ENCODE peak calls at places on chromosomes 2 and 18, in four cellular contexts. N is dorsolateral prefrontal cortex, M is tibial nerve, P is HCT116. Y is an unnamed sample.

GRCh38 chr18:54530285-54530684 is 60.8 kb upstream of the DYNAP start:
- DNase-seq in P (no peak), M (no peak), N (no peak), Y (no peak)

GRCh38 chr18:60413944-60414547 is 41.5 kb upstream of the MC4R start:
- DNase-seq in N (no peak), P (peak), M (no peak), Y (peak)

GRCh38 chr2:75528221-75528977 is 32.3 kb downstream of the EVA1A start:
- DNase-seq in N (no peak), P (no peak), M (no peak), Y (no peak)

GRCh38 chr2:159713691-159714585 is 1.6 kb downstream of the MARCHF7 start:
- DNase-seq in P (no peak), N (no peak), M (no peak), Y (no peak)

GRCh38 chr2:178484245-178485041 is 4.2 kb downstream of the PLEKHA3 start:
- DNase-seq in N (peak), M (no peak), P (no peak), Y (no peak)

GRCh38 chr18:2686349-2686968 is 30.9 kb downstream of the SMCHD1 start:
- DNase-seq in M (no peak), P (no peak), N (no peak), Y (no peak)

GRCh38 chr2:228600265-228600664 is 418.8 kb upstream of the SPHKAP start:
- DNase-seq in M (no peak), P (no peak), N (no peak), Y (no peak)

GRCh38 chr18:74790451-74790850 is 192.8 kb downstream of the ZNF407 start:
- DNase-seq in P (no peak), N (no peak), M (no peak), Y (no peak)

GRCh38 chr18:25516747-25517498 is 165.0 kb upstream of the ZNF521 start:
- DNase-seq in N (no peak), M (no peak), P (no peak), Y (no peak)

GRCh38 chr2:58871469-58872142 is 630.5 kb upstream of the FANCL start:
- DNase-seq in N (no peak), P (no peak), M (no peak), Y (no peak)

GRCh38 chr2:96245609-96246390 is 20.0 kb downstream of the TMEM127 start:
- DNase-seq in P (no peak), N (no peak), M (no peak), Y (no peak)
- TF ChIP-seq CTCF in P (no peak), N (no peak), M (no peak), Y (no peak)

GRCh38 chr18:31424383-31424988 is 23.1 kb upstream of the DSG3 start:
- DNase-seq in N (no peak), M (no peak), P (peak), Y (peak)
- TF ChIP-seq CTCF in N (no peak), M (no peak), P (peak), Y (peak)

GRCh38 chr2:173397539-173397938 is 42.9 kb downstream of the CDCA7 start:
- DNase-seq in N (no peak), P (peak), M (no peak), Y (no peak)
- TF ChIP-seq CTCF in N (no peak), P (peak), M (no peak), Y (no peak)

DNA sequence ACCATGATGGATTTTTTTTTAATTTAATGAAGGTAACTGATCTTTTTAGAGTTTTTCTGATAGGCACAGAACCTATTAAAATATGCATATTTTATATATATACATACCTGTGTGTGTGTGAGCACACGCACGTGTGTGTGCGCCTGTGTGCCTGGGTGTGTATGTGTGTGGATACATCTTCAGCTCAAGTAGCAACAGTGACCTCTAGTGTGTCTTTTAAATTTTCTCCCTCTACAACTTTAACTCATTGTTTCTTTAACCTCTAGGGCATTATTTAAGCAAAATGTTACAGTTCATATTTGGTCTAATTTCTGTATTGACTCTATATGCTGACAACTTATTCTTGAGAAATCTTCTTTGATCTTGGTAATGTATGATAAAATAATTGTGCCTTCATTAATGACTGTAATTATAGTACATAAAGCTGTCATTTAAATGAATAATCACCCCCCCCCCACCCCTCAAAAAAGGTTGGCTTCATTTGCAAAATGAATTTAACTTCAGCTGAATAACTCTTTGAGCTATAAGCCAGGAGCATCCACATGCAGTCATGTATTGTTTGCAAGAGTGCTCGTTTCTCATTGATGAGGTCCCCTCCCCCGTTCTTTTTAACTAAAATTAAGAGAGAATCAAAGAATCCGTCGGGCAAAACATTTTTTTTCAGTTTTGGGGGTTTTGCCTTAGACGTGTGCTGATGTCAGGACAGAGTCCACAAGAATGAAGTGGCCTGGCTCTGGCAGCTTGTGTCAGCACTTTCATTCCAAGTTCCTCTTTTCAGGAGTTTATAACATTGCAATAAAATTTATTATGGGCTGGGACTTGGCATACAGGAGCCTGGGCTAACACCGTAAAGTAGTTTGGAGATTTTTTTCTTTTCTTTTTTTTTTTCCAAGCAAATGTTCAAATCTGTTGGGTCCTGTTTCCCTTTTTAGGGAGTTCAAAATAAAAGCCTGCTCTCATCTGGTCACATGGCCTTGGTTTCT is 80.0 kb downstream of the ETAA1 start:
- DNase-seq in P (peak), M (no peak), N (no peak), Y (no peak)
- TF ChIP-seq CTCF in P (peak), M (peak), N (peak), Y (no peak)

GRCh38 chr2:203379156-203379555 is 51.0 kb downstream of the ABI2 start:
- DNase-seq in P (no peak), M (no peak), N (no peak), Y (no peak)

GRCh38 chr2:203376173-203376572 is 48.0 kb downstream of the ABI2 start:
- DNase-seq in M (no peak), N (no peak), P (no peak), Y (no peak)
- TF ChIP-seq CTCF in M (no peak), N (peak), P (peak), Y (no peak)

DNA sequence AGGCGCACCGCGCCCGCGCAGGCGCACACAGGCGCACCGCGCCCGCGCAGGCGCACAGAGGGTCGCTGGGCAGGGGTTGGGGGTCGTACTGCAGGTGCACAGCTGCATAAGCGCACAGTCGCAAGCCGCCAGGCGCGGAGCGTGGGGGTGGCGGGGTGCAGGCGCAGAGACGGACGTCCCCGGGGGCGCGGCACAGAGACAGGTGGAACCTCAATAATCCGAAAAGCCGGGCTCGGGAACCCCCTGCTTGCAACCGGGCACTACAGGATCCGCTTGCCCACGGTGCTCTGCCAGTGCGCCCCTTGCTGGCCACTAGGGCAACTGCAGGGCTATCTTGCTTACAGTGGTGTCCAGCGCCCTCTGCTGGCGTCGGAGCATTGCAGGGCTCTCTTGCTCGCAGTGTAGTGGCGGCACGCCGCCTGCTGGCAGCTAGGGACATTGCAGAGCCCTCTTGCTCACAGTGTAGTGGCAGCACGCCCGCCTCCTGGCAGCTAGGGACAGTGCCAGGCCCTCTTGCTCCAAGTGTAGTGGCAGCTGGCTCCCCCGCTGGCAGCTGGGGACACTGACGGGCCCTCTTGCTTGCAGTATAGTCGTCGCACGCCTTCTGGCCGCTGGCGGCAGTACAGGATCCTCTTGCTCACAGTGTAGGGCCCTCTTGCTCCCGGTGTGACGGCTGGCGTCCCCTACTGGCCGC is 34.9 kb downstream of the FAM110C start:
- DNase-seq in M (no peak), P (peak), N (no peak), Y (peak)
- TF ChIP-seq CTCF in M (no peak), P (peak), N (peak), Y (peak)

DNA sequence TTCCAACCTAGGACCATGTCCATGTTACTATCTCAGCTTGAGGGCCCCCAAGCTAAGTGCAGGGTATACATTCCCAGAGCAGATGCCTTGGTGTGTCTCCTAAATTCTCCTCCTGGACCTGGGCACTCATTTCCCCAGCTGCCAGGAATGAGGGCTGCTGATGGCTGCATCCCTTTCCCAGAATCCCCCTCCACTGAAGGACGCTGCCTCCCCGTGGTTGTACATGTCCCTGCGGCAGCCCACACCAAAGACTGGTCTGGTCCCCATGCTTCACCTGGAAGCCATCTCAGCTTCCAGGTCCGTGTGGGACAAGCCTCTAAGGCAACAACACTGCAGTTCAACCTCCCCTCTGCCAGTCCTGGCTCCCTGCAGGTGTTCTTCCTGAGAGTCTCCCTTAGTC is 14.6 kb downstream of the TMEM163 start:
- DNase-seq in P (no peak), M (no peak), N (no peak), Y (no peak)
- TF ChIP-seq CTCF in P (no peak), M (no peak), N (no peak), Y (no peak)

GRCh38 chr2:10934308-10934978 is 22.7 kb downstream of the KCNF1 start:
- DNase-seq in M (no peak), N (no peak), P (no peak), Y (no peak)

GRCh38 chr2:10934979-10935350 is 23.2 kb downstream of the KCNF1 start:
- DNase-seq in N (no peak), M (no peak), P (no peak), Y (no peak)

GRCh38 chr2:10933700-10934225 is 22.0 kb downstream of the KCNF1 start:
- DNase-seq in N (no peak), P (no peak), M (no peak), Y (no peak)

GRCh38 chr2:10935366-10935918 is 23.7 kb downstream of the KCNF1 start:
- DNase-seq in P (no peak), M (no peak), N (no peak), Y (no peak)

GRCh38 chr2:10935953-10936942 is 24.5 kb downstream of the KCNF1 start:
- DNase-seq in N (no peak), M (no peak), P (peak), Y (peak)
- TF ChIP-seq CTCF in N (no peak), M (no peak), P (no peak), Y (no peak)

GRCh38 chr2:28956415-28956826 is 24.7 kb upstream of the TOGARAM2 start:
- DNase-seq in P (peak), M (no peak), N (peak), Y (peak)
- TF ChIP-seq CTCF in P (no peak), M (no peak), N (peak), Y (no peak)

Y was measured in endothelial cell.